ENCODE peak calls at places on chromosomes 5 and 9, in six cellular contexts. One of them, this sample, is unnamed.

GRCh38 chr5:1666812-1667588 is 132.6 kb downstream of the MRPL36 start:
- DNase-seq in stimulated activated CD8-positive, alpha-beta memory T cell treated with anti-CD3 and anti-CD28 coated beads, Interleukin-7, amount 100 ng/mL, for 4 hours: no peak
- DNase-seq in fibroblast of gingiva: no peak
- DNase-seq in AG10803: no peak
- DNase-seq in Daoy: peak
- DNase-seq in cardiac muscle cell: peak
- DNase-seq in this sample: no peak

GRCh38 chr5:66113160-66113559 is 30.9 kb upstream of the SREK1 start:
- DNase-seq in cardiac muscle cell: peak
- DNase-seq in AG10803: peak
- DNase-seq in Daoy: peak
- DNase-seq in fibroblast of gingiva: peak
- DNase-seq in stimulated activated CD8-positive, alpha-beta memory T cell treated with anti-CD3 and anti-CD28 coated beads, Interleukin-7, amount 100 ng/mL, for 4 hours: no peak
- DNase-seq in this sample: no peak

GRCh38 chr5:127288676-127289075 is 1.9 kb upstream of the MEGF10 start:
- DNase-seq in fibroblast of gingiva: no peak
- DNase-seq in Daoy: no peak
- DNase-seq in AG10803: no peak
- DNase-seq in stimulated activated CD8-positive, alpha-beta memory T cell treated with anti-CD3 and anti-CD28 coated beads, Interleukin-7, amount 100 ng/mL, for 4 hours: no peak
- DNase-seq in cardiac muscle cell: no peak
- DNase-seq in this sample: no peak

GRCh38 chr5:154397652-154398406 is 48.0 kb upstream of the SAP30L start:
- DNase-seq in cardiac muscle cell: no peak
- DNase-seq in AG10803: no peak
- DNase-seq in stimulated activated CD8-positive, alpha-beta memory T cell treated with anti-CD3 and anti-CD28 coated beads, Interleukin-7, amount 100 ng/mL, for 4 hours: no peak
- DNase-seq in Daoy: peak
- DNase-seq in fibroblast of gingiva: no peak
- DNase-seq in this sample: no peak

GRCh38 chr5:73519531-73520283 is 21.5 kb downstream of the BTF3 start:
- DNase-seq in stimulated activated CD8-positive, alpha-beta memory T cell treated with anti-CD3 and anti-CD28 coated beads, Interleukin-7, amount 100 ng/mL, for 4 hours: peak
- DNase-seq in cardiac muscle cell: peak
- DNase-seq in fibroblast of gingiva: peak
- DNase-seq in AG10803: peak
- DNase-seq in Daoy: peak
- DNase-seq in this sample: peak

GRCh38 chr5:9187614-9188013 is 358.3 kb downstream of the SEMA5A start:
- DNase-seq in cardiac muscle cell: no peak
- DNase-seq in Daoy: no peak
- DNase-seq in stimulated activated CD8-positive, alpha-beta memory T cell treated with anti-CD3 and anti-CD28 coated beads, Interleukin-7, amount 100 ng/mL, for 4 hours: no peak
- DNase-seq in AG10803: no peak
- DNase-seq in fibroblast of gingiva: no peak
- DNase-seq in this sample: no peak

GRCh38 chr9:12934515-12935301 is 159.9 kb downstream of the LURAP1L start:
- DNase-seq in stimulated activated CD8-positive, alpha-beta memory T cell treated with anti-CD3 and anti-CD28 coated beads, Interleukin-7, amount 100 ng/mL, for 4 hours: no peak
- DNase-seq in fibroblast of gingiva: peak
- DNase-seq in Daoy: peak
- DNase-seq in cardiac muscle cell: no peak
- DNase-seq in AG10803: peak
- DNase-seq in this sample: no peak

GRCh38 chr9:91795500-91796241 is 154.4 kb downstream of the ROR2 start:
- DNase-seq in stimulated activated CD8-positive, alpha-beta memory T cell treated with anti-CD3 and anti-CD28 coated beads, Interleukin-7, amount 100 ng/mL, for 4 hours: no peak
- DNase-seq in AG10803: no peak
- DNase-seq in cardiac muscle cell: no peak
- DNase-seq in fibroblast of gingiva: peak
- DNase-seq in Daoy: peak
- DNase-seq in this sample: no peak

GRCh38 chr5:3252235-3252634 is 343.4 kb upstream of the IRX1 start:
- DNase-seq in fibroblast of gingiva: no peak
- DNase-seq in stimulated activated CD8-positive, alpha-beta memory T cell treated with anti-CD3 and anti-CD28 coated beads, Interleukin-7, amount 100 ng/mL, for 4 hours: no peak
- DNase-seq in cardiac muscle cell: no peak
- DNase-seq in Daoy: no peak
- DNase-seq in AG10803: no peak
- DNase-seq in this sample: no peak

GRCh38 chr5:54904425-54904824 is 81.0 kb downstream of the ESM1 start:
- DNase-seq in cardiac muscle cell: peak
- DNase-seq in fibroblast of gingiva: peak
- DNase-seq in stimulated activated CD8-positive, alpha-beta memory T cell treated with anti-CD3 and anti-CD28 coated beads, Interleukin-7, amount 100 ng/mL, for 4 hours: no peak
- DNase-seq in AG10803: peak
- DNase-seq in Daoy: peak
- DNase-seq in this sample: no peak

GRCh38 chr9:4967521-4967920 is 17.6 kb upstream of the JAK2 start:
- DNase-seq in Daoy: no peak
- DNase-seq in cardiac muscle cell: peak
- DNase-seq in AG10803: peak
- DNase-seq in fibroblast of gingiva: peak
- DNase-seq in stimulated activated CD8-positive, alpha-beta memory T cell treated with anti-CD3 and anti-CD28 coated beads, Interleukin-7, amount 100 ng/mL, for 4 hours: no peak
- DNase-seq in this sample: no peak

GRCh38 chr5:154421868-154422267 is 23.9 kb upstream of the SAP30L start:
- DNase-seq in Daoy: peak
- DNase-seq in fibroblast of gingiva: no peak
- DNase-seq in stimulated activated CD8-positive, alpha-beta memory T cell treated with anti-CD3 and anti-CD28 coated beads, Interleukin-7, amount 100 ng/mL, for 4 hours: no peak
- DNase-seq in cardiac muscle cell: peak
- DNase-seq in AG10803: no peak
- DNase-seq in this sample: no peak

GRCh38 chr5:2761921-2762488 is 10.5 kb upstream of the IRX2 start:
- DNase-seq in cardiac muscle cell: no peak
- DNase-seq in Daoy: peak
- DNase-seq in stimulated activated CD8-positive, alpha-beta memory T cell treated with anti-CD3 and anti-CD28 coated beads, Interleukin-7, amount 100 ng/mL, for 4 hours: no peak
- DNase-seq in fibroblast of gingiva: no peak
- DNase-seq in AG10803: no peak
- DNase-seq in this sample: no peak

GRCh38 chr9:96299823-96300222 is 2.2 kb downstream of the HSD17B3 start:
- DNase-seq in stimulated activated CD8-positive, alpha-beta memory T cell treated with anti-CD3 and anti-CD28 coated beads, Interleukin-7, amount 100 ng/mL, for 4 hours: no peak
- DNase-seq in Daoy: peak
- DNase-seq in AG10803: no peak
- DNase-seq in cardiac muscle cell: peak
- DNase-seq in fibroblast of gingiva: peak
- DNase-seq in this sample: no peak

GRCh38 chr5:116759860-116760644 is 185.4 kb upstream of the SEMA6A start:
- DNase-seq in cardiac muscle cell: peak
- DNase-seq in AG10803: no peak
- DNase-seq in Daoy: peak
- DNase-seq in stimulated activated CD8-positive, alpha-beta memory T cell treated with anti-CD3 and anti-CD28 coated beads, Interleukin-7, amount 100 ng/mL, for 4 hours: no peak
- DNase-seq in fibroblast of gingiva: no peak
- DNase-seq in this sample: peak

GRCh38 chr5:76402880-76403712 is at the start of gene IQGAP2:
- DNase-seq in stimulated activated CD8-positive, alpha-beta memory T cell treated with anti-CD3 and anti-CD28 coated beads, Interleukin-7, amount 100 ng/mL, for 4 hours: peak
- DNase-seq in AG10803: peak
- DNase-seq in fibroblast of gingiva: peak
- DNase-seq in cardiac muscle cell: peak
- DNase-seq in Daoy: peak
- DNase-seq in this sample: peak

GRCh38 chr5:10288600-10289213 is 19.0 kb downstream of the CMBL start:
- DNase-seq in stimulated activated CD8-positive, alpha-beta memory T cell treated with anti-CD3 and anti-CD28 coated beads, Interleukin-7, amount 100 ng/mL, for 4 hours: no peak
- DNase-seq in AG10803: no peak
- DNase-seq in fibroblast of gingiva: no peak
- DNase-seq in Daoy: peak
- DNase-seq in cardiac muscle cell: no peak
- DNase-seq in this sample: peak

GRCh38 chr9:134243778-134244467 is 79.6 kb upstream of the RNU6ATAC start:
- DNase-seq in AG10803: peak
- DNase-seq in cardiac muscle cell: peak
- DNase-seq in Daoy: no peak
- DNase-seq in fibroblast of gingiva: no peak
- DNase-seq in stimulated activated CD8-positive, alpha-beta memory T cell treated with anti-CD3 and anti-CD28 coated beads, Interleukin-7, amount 100 ng/mL, for 4 hours: peak
- DNase-seq in this sample: no peak

GRCh38 chr5:127549551-127549950 is 32.1 kb downstream of the PRRC1 start:
- DNase-seq in AG10803: peak
- DNase-seq in cardiac muscle cell: no peak
- DNase-seq in Daoy: no peak
- DNase-seq in fibroblast of gingiva: peak
- DNase-seq in stimulated activated CD8-positive, alpha-beta memory T cell treated with anti-CD3 and anti-CD28 coated beads, Interleukin-7, amount 100 ng/mL, for 4 hours: no peak
- DNase-seq in this sample: no peak

GRCh38 chr5:1565737-1566734 is 42.3 kb upstream of the LPCAT1 start:
- DNase-seq in Daoy: no peak
- DNase-seq in AG10803: no peak
- DNase-seq in stimulated activated CD8-positive, alpha-beta memory T cell treated with anti-CD3 and anti-CD28 coated beads, Interleukin-7, amount 100 ng/mL, for 4 hours: no peak
- DNase-seq in cardiac muscle cell: no peak
- DNase-seq in fibroblast of gingiva: peak
- DNase-seq in this sample: peak

GRCh38 chr9:21336467-21336866 is 1.3 kb upstream of the KLHL9 start:
- DNase-seq in fibroblast of gingiva: no peak
- DNase-seq in Daoy: no peak
- DNase-seq in cardiac muscle cell: no peak
- DNase-seq in stimulated activated CD8-positive, alpha-beta memory T cell treated with anti-CD3 and anti-CD28 coated beads, Interleukin-7, amount 100 ng/mL, for 4 hours: no peak
- DNase-seq in AG10803: no peak
- DNase-seq in this sample: no peak

GRCh38 chr9:131289301-131290038 is at the start of gene PLPP7:
- DNase-seq in fibroblast of gingiva: peak
- DNase-seq in Daoy: peak
- DNase-seq in cardiac muscle cell: peak
- DNase-seq in AG10803: peak
- DNase-seq in stimulated activated CD8-positive, alpha-beta memory T cell treated with anti-CD3 and anti-CD28 coated beads, Interleukin-7, amount 100 ng/mL, for 4 hours: no peak
- DNase-seq in this sample: peak

GRCh38 chr9:137619240-137620090 is 660 bp downstream of the EHMT1 start:
- DNase-seq in cardiac muscle cell: peak
- DNase-seq in AG10803: peak
- DNase-seq in fibroblast of gingiva: peak
- DNase-seq in Daoy: peak
- DNase-seq in stimulated activated CD8-positive, alpha-beta memory T cell treated with anti-CD3 and anti-CD28 coated beads, Interleukin-7, amount 100 ng/mL, for 4 hours: no peak
- DNase-seq in this sample: peak

GRCh38 chr9:125970340-125970739 is 223.2 kb downstream of the PBX3 start:
- DNase-seq in Daoy: no peak
- DNase-seq in cardiac muscle cell: no peak
- DNase-seq in stimulated activated CD8-positive, alpha-beta memory T cell treated with anti-CD3 and anti-CD28 coated beads, Interleukin-7, amount 100 ng/mL, for 4 hours: no peak
- DNase-seq in AG10803: no peak
- DNase-seq in fibroblast of gingiva: no peak
- DNase-seq in this sample: no peak

GRCh38 chr9:92600742-92601261 is 65.0 kb upstream of the ECM2 start:
- DNase-seq in cardiac muscle cell: peak
- DNase-seq in Daoy: no peak
- DNase-seq in AG10803: peak
- DNase-seq in stimulated activated CD8-positive, alpha-beta memory T cell treated with anti-CD3 and anti-CD28 coated beads, Interleukin-7, amount 100 ng/mL, for 4 hours: no peak
- DNase-seq in fibroblast of gingiva: peak
- DNase-seq in this sample: no peak

GRCh38 chr5:39755986-39756385 is 331.2 kb upstream of the DAB2 start:
- DNase-seq in cardiac muscle cell: peak
- DNase-seq in fibroblast of gingiva: peak
- DNase-seq in AG10803: peak
- DNase-seq in Daoy: peak
- DNase-seq in stimulated activated CD8-positive, alpha-beta memory T cell treated with anti-CD3 and anti-CD28 coated beads, Interleukin-7, amount 100 ng/mL, for 4 hours: no peak
- DNase-seq in this sample: no peak

This sample was measured in right cardiac atrium.